ENCODE peak calls at places on chromosomes 11 and 22, in ten cellular contexts. N is WTC11, D is left lung, V is AG10803, Q is HFF-Myc, E is progenitor cell of endocrine pancreas, K is cardiac muscle cell, J is heart right ventricle, C is A549, U is transverse colon. W is an unnamed sample.

GRCh38 chr11:11016123-11016522 is 158.3 kb upstream of the ZBED5 start:
- DNase-seq in V (no peak), C (no peak), Q (no peak), U (no peak), J (no peak), K (no peak), D (no peak), E (no peak), N (no peak), W (no peak)

GRCh38 chr11:60951909-60952741 is at the start of gene SLC15A3:
- DNase-seq in V (peak; percentile 44), D (peak; percentile 91), J (peak; percentile 67), Q (no peak), K (no peak), U (peak; percentile 72), C (no peak), E (no peak), N (peak; percentile 55), W (peak; percentile 39)

GRCh38 chr22:19974233-19974861 is 32.7 kb upstream of the TXNRD2 start:
- DNase-seq in Q (no peak), N (peak; percentile 93), C (peak; percentile 57), K (peak; percentile 62), D (no peak), U (peak; percentile 52), J (no peak), V (peak; percentile 48), E (peak; percentile 35), W (peak; percentile 42)

GRCh38 chr11:1260023-1260501 is 37.2 kb downstream of the MUC5B start:
- DNase-seq in E (no peak), N (peak; percentile 44), V (no peak), J (no peak), D (no peak), U (peak; percentile 73), C (peak; percentile 48), K (no peak), Q (no peak), W (no peak)

GRCh38 chr11:6259638-6260019 is at the start of gene CCKBR:
- DNase-seq in K (peak; percentile 75), J (no peak), V (no peak), U (peak; percentile 23), N (peak; percentile 68), E (peak; percentile 40), C (no peak), Q (no peak), D (no peak), W (no peak)

GRCh38 chr11:17388609-17389204 is at the start of gene KCNJ11:
- DNase-seq in J (no peak), U (no peak), V (no peak), D (no peak), Q (no peak), E (peak; percentile 23), K (peak; percentile 36), C (peak; percentile 29), N (peak; percentile 57), W (no peak)

GRCh38 chr11:33451364-33451763 is 194.2 kb downstream of the HIPK3 start:
- DNase-seq in N (no peak), K (no peak), C (no peak), Q (no peak), J (no peak), U (no peak), V (no peak), E (no peak), D (no peak), W (no peak)

GRCh38 chr11:7511405-7511804 is 2.4 kb upstream of the PPFIBP2 start:
- DNase-seq in C (no peak), Q (no peak), E (no peak), U (peak; percentile 53), J (peak; percentile 72), D (peak; percentile 71), N (no peak), K (no peak), V (no peak), W (no peak)

GRCh38 chr11:121829159-121829643 is 286.8 kb downstream of the BLID start:
- DNase-seq in N (no peak), C (no peak), D (peak; percentile 32), E (no peak), J (peak; percentile 27), K (no peak), U (no peak), V (peak; percentile 100), Q (peak; percentile 80), W (no peak)

GRCh38 chr11:86497310-86497709 is 122.6 kb downstream of the CCDC81 start:
- DNase-seq in U (no peak), D (no peak), K (no peak), E (no peak), N (no peak), J (no peak), Q (no peak), V (peak; percentile 55), C (no peak), W (no peak)

GRCh38 chr22:32050678-32051515 is 7.8 kb downstream of the SLC5A1 start:
- DNase-seq in J (peak; percentile 23), D (peak; percentile 47), U (no peak), E (no peak), V (peak; percentile 87), Q (peak; percentile 66), C (peak; percentile 40), K (no peak), N (no peak), W (no peak)

GRCh38 chr11:102513869-102514268 is 16.7 kb downstream of the MMP7 start:
- DNase-seq in N (no peak), K (no peak), E (no peak), D (peak; percentile 36), J (no peak), C (no peak), V (peak; percentile 51), U (peak; percentile 70), Q (no peak), W (no peak)

GRCh38 chr11:13152736-13153541 is 124.7 kb upstream of the BMAL1 start:
- DNase-seq in C (peak; percentile 34), N (no peak), U (no peak), J (no peak), V (peak; percentile 35), E (no peak), K (peak; percentile 29), D (no peak), Q (no peak), W (no peak)

GRCh38 chr11:86395061-86395551 is 20.4 kb downstream of the CCDC81 start:
- DNase-seq in K (peak; percentile 12), E (no peak), D (no peak), Q (no peak), C (no peak), N (peak; percentile 20), U (no peak), V (peak; percentile 18), J (no peak), W (no peak)

GRCh38 chr11:31267720-31268119 is 101.8 kb downstream of the DCDC1 start:
- DNase-seq in E (no peak), Q (no peak), K (no peak), V (no peak), J (no peak), U (no peak), C (no peak), D (no peak), N (no peak), W (no peak)

DNA sequence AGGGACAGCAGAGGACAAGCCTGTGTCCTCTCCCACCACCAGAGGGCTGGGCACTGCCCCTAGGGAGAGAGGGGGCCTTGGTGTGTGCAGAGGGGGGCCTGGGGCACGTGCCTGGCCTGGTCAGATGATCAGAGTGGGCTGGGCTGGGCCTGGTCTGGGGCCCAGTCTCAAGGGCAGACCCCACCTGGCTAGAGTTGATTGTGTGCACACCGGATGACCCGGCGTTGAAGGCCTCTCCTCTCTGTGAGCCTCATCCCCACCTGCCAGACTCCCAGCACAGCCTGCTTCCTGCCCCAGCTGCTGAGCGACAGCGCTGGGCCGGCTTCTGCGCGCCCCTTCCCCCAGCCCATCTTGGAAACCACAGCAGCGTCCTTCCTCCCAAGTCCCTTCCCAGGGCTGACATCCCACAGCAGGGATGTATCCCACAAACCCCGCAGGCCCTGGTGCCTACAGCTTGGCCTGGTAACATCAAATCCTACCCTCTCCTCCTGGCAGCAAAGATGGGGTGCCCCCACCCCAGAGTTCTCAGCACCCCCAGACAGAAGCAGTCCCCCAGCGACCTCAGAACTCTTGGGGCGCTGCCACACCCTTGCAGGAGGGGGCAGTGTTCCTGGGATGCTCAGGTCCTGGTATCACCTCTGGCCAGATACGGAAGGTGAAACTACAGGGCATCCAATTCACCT is 11.1 kb upstream of the TSSC4 start:
- DNase-seq in U (no peak), V (no peak), Q (no peak), C (no peak), J (no peak), E (no peak), D (no peak), N (no peak), K (no peak), W (no peak)
- TF ChIP-seq CTCF in U (no peak), V (peak; percentile 14), Q (peak; percentile 7), C (no peak), J (no peak), E (no peak), D (no peak), N (no peak), K (no peak), W (no peak)

GRCh38 chr11:120205596-120206161 is 5.2 kb upstream of the OAF start:
- DNase-seq in V (peak; percentile 50), D (no peak), K (no peak), E (no peak), C (no peak), N (no peak), Q (no peak), U (no peak), J (no peak), W (no peak)
- TF ChIP-seq CTCF in V (no peak), D (no peak), K (no peak), E (no peak), C (no peak), N (no peak), Q (no peak), U (no peak), J (no peak), W (no peak)

DNA sequence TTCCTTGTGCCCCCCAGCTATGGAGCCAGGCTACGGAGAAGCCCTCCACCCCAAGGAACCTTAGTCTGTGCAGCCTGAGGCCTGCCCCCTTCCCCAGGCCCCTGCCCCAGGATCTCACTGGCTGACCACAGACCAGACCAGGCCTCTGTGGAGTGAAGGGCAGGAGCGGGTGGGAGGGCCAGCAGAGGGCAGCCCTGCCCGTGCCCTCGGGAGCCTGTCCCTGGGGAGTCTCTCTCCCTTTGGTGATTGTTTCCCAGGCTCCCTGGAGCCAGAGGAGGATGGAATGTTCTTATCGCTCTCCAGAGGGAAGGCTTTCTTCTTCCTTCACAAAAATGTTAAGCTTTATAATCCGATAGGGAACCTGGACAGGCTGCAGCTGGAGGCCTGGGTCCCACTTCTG is 455.3 kb downstream of the SOX6 start:
- DNase-seq in C (no peak), J (peak; percentile 21), Q (no peak), K (peak; percentile 62), N (no peak), V (no peak), E (peak; percentile 24), U (no peak), D (no peak), W (no peak)
- TF ChIP-seq CTCF in C (no peak), J (peak; percentile 61), Q (no peak), K (peak; percentile 30), N (no peak), V (no peak), E (peak; percentile 61), U (no peak), D (no peak), W (no peak)

DNA sequence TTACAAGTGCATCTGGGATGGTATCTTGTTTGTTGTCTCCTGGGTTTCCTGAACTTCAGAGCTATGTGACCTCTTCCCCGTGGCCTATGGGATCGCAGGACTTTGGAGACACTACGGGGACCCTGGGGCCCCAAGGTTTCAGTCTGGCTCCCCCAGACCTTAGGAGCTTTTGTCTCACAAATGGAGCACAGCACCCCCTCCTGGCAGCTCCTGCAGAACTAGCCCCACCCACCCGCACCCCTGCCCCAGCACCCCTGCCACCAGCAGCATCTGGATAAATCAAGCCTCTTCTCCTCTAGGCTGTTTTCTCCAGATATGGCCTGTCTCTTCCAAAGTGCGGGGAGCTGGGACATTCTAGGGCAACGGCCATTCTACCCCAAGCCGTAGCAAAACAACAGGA is 10.4 kb downstream of the RCOR2 start:
- DNase-seq in J (no peak), C (no peak), E (no peak), U (peak; percentile 34), D (no peak), N (peak; percentile 62), K (no peak), Q (no peak), V (no peak), W (peak; percentile 34)
- TF ChIP-seq CTCF in J (peak; percentile 49), C (peak; percentile 40), E (peak; percentile 28), U (no peak), D (peak; percentile 35), N (peak; percentile 35), K (peak; percentile 4), Q (peak; percentile 5), V (peak; percentile 20), W (peak; percentile 28)